ENCODE peak calls at places on chromosomes 7 and 10, in eight cellular contexts. One of them, this sample, is unnamed.
A peak's percentile ranks its signal among the peaks of the same experiment; 100 is the strongest.

GRCh38 chr10:70492786-70493659 is 14.5 kb downstream of the PALD1 start:
- DNase-seq in ovary: no peak
- DNase-seq in non-pigmented ciliary epithelial cell: no peak
- DNase-seq in astrocyte of the spinal cord: no peak
- DNase-seq in psoas muscle: no peak
- DNase-seq in AG09309: no peak
- DNase-seq in effector memory CD8-positive, alpha-beta T cell: no peak
- DNase-seq in HTR-8/SVneo: no peak
- DNase-seq in this sample: no peak

GRCh38 chr10:11515596-11516418 is 95.6 kb downstream of the USP6NL start:
- DNase-seq in ovary: no peak
- DNase-seq in non-pigmented ciliary epithelial cell: peak; percentile 43
- DNase-seq in astrocyte of the spinal cord: peak; percentile 71
- DNase-seq in psoas muscle: no peak
- DNase-seq in AG09309: no peak
- DNase-seq in effector memory CD8-positive, alpha-beta T cell: peak; percentile 32
- DNase-seq in HTR-8/SVneo: peak; percentile 41
- DNase-seq in this sample: peak; percentile 66

GRCh38 chr10:124892905-124893304 is 49.0 kb upstream of the ZRANB1 start:
- DNase-seq in ovary: no peak
- DNase-seq in non-pigmented ciliary epithelial cell: no peak
- DNase-seq in astrocyte of the spinal cord: no peak
- DNase-seq in psoas muscle: no peak
- DNase-seq in AG09309: no peak
- DNase-seq in effector memory CD8-positive, alpha-beta T cell: no peak
- DNase-seq in HTR-8/SVneo: no peak
- DNase-seq in this sample: peak; percentile 4

GRCh38 chr10:44043646-44044368 is 341.1 kb downstream of the CXCL12 start:
- DNase-seq in ovary: no peak
- DNase-seq in non-pigmented ciliary epithelial cell: no peak
- DNase-seq in astrocyte of the spinal cord: no peak
- DNase-seq in psoas muscle: peak; percentile 72
- DNase-seq in AG09309: no peak
- DNase-seq in effector memory CD8-positive, alpha-beta T cell: no peak
- DNase-seq in HTR-8/SVneo: no peak
- DNase-seq in this sample: no peak

GRCh38 chr10:75398238-75398629 is 3.3 kb downstream of the ZNF503 start:
- DNase-seq in ovary: no peak
- DNase-seq in non-pigmented ciliary epithelial cell: no peak
- DNase-seq in astrocyte of the spinal cord: peak; percentile 31
- DNase-seq in psoas muscle: no peak
- DNase-seq in AG09309: no peak
- DNase-seq in effector memory CD8-positive, alpha-beta T cell: no peak
- DNase-seq in HTR-8/SVneo: no peak
- DNase-seq in this sample: no peak

GRCh38 chr7:143429770-143430698 is 13.2 kb upstream of the TAS2R60 start:
- DNase-seq in ovary: no peak
- DNase-seq in non-pigmented ciliary epithelial cell: no peak
- DNase-seq in astrocyte of the spinal cord: no peak
- DNase-seq in psoas muscle: no peak
- DNase-seq in AG09309: no peak
- DNase-seq in effector memory CD8-positive, alpha-beta T cell: no peak
- DNase-seq in HTR-8/SVneo: no peak
- DNase-seq in this sample: no peak

GRCh38 chr10:89206402-89207180 is 526 bp downstream of the CH25H start:
- DNase-seq in ovary: peak; percentile 66
- DNase-seq in non-pigmented ciliary epithelial cell: no peak
- DNase-seq in astrocyte of the spinal cord: no peak
- DNase-seq in psoas muscle: peak; percentile 48
- DNase-seq in AG09309: no peak
- DNase-seq in effector memory CD8-positive, alpha-beta T cell: peak; percentile 43
- DNase-seq in HTR-8/SVneo: peak; percentile 6
- DNase-seq in this sample: no peak

GRCh38 chr7:21365866-21366624 is 61.8 kb upstream of the SP4 start:
- DNase-seq in ovary: no peak
- DNase-seq in non-pigmented ciliary epithelial cell: peak; percentile 30
- DNase-seq in astrocyte of the spinal cord: peak; percentile 30
- DNase-seq in psoas muscle: no peak
- DNase-seq in AG09309: no peak
- DNase-seq in effector memory CD8-positive, alpha-beta T cell: no peak
- DNase-seq in HTR-8/SVneo: peak; percentile 51
- DNase-seq in this sample: peak; percentile 97

GRCh38 chr7:131629203-131629871 is 72.9 kb upstream of the PODXL start:
- DNase-seq in ovary: no peak
- DNase-seq in non-pigmented ciliary epithelial cell: peak; percentile 23
- DNase-seq in astrocyte of the spinal cord: peak; percentile 56
- DNase-seq in psoas muscle: no peak
- DNase-seq in AG09309: no peak
- DNase-seq in effector memory CD8-positive, alpha-beta T cell: no peak
- DNase-seq in HTR-8/SVneo: peak; percentile 76
- DNase-seq in this sample: no peak

GRCh38 chr10:31321396-31321941 is 2.5 kb downstream of the ZEB1 start:
- DNase-seq in ovary: no peak
- DNase-seq in non-pigmented ciliary epithelial cell: no peak
- DNase-seq in astrocyte of the spinal cord: peak; percentile 29
- DNase-seq in psoas muscle: no peak
- DNase-seq in AG09309: no peak
- DNase-seq in effector memory CD8-positive, alpha-beta T cell: peak; percentile 7
- DNase-seq in HTR-8/SVneo: no peak
- DNase-seq in this sample: no peak

GRCh38 chr7:29019896-29020295 is 61.8 kb upstream of the TRIL start:
- DNase-seq in ovary: no peak
- DNase-seq in non-pigmented ciliary epithelial cell: no peak
- DNase-seq in astrocyte of the spinal cord: no peak
- DNase-seq in psoas muscle: peak; percentile 56
- DNase-seq in AG09309: no peak
- DNase-seq in effector memory CD8-positive, alpha-beta T cell: no peak
- DNase-seq in HTR-8/SVneo: no peak
- DNase-seq in this sample: no peak

GRCh38 chr10:101062231-101063161 is 707 bp downstream of the KAZALD1 start:
- DNase-seq in ovary: peak; percentile 59
- DNase-seq in non-pigmented ciliary epithelial cell: no peak
- DNase-seq in astrocyte of the spinal cord: no peak
- DNase-seq in psoas muscle: peak; percentile 79
- DNase-seq in AG09309: no peak
- DNase-seq in effector memory CD8-positive, alpha-beta T cell: no peak
- DNase-seq in HTR-8/SVneo: no peak
- DNase-seq in this sample: no peak

GRCh38 chr10:78306358-78306757 is 272.7 kb downstream of the RPS24 start:
- DNase-seq in ovary: no peak
- DNase-seq in non-pigmented ciliary epithelial cell: no peak
- DNase-seq in astrocyte of the spinal cord: no peak
- DNase-seq in psoas muscle: no peak
- DNase-seq in AG09309: no peak
- DNase-seq in effector memory CD8-positive, alpha-beta T cell: no peak
- DNase-seq in HTR-8/SVneo: no peak
- DNase-seq in this sample: no peak

GRCh38 chr7:19117081-19117869 is at the start of gene TWIST1:
- DNase-seq in ovary: peak; percentile 68
- DNase-seq in non-pigmented ciliary epithelial cell: peak; percentile 78
- DNase-seq in astrocyte of the spinal cord: peak; percentile 97
- DNase-seq in psoas muscle: no peak
- DNase-seq in AG09309: peak; percentile 96
- DNase-seq in effector memory CD8-positive, alpha-beta T cell: no peak
- DNase-seq in HTR-8/SVneo: peak; percentile 82
- DNase-seq in this sample: peak; percentile 60